ENCODE peak calls at places on chromosomes 1 and 21, in seven cellular contexts. Z is PC-3, Y is fibroblast of lung, X is neural progenitor cell, T is MM.1S, F is hepatocyte, H is PC-9. E is an unnamed sample.

GRCh38 chr1:234647245-234647644 is 37.3 kb upstream of the IRF2BP2 start:
- DNase-seq in T (peak; percentile 75), F (no peak), Y (no peak), H (no peak), X (no peak), Z (no peak), E (no peak)

GRCh38 chr1:38899560-38899959 is 18.2 kb upstream of the GJA9 start:
- DNase-seq in Z (no peak), X (no peak), Y (no peak), F (no peak), H (no peak), T (no peak), E (no peak)

GRCh38 chr1:229086091-229086490 is 184.8 kb upstream of the RAB4A start:
- DNase-seq in F (no peak), H (no peak), X (no peak), Z (no peak), T (no peak), Y (no peak), E (no peak)

GRCh38 chr1:162376754-162377153 is at the start of gene SPATA46:
- DNase-seq in Y (no peak), Z (no peak), F (no peak), T (no peak), H (no peak), X (no peak), E (no peak)

GRCh38 chr21:26437326-26438009 is 135.6 kb downstream of the CYYR1 start:
- DNase-seq in Y (peak; percentile 62), H (no peak), X (no peak), T (no peak), Z (no peak), F (no peak), E (no peak)

GRCh38 chr21:31222142-31222541 is 121.9 kb downstream of the TIAM1 start:
- DNase-seq in Y (peak; percentile 84), F (no peak), H (no peak), Z (peak; percentile 42), T (no peak), X (no peak), E (no peak)

GRCh38 chr1:230047114-230047865 is 19.7 kb upstream of the GALNT2 start:
- DNase-seq in T (no peak), H (peak; percentile 65), Y (peak; percentile 29), Z (peak; percentile 84), X (peak; percentile 60), F (no peak), E (no peak)

GRCh38 chr1:233707906-233708292 is 94.0 kb downstream of the KCNK1 start:
- DNase-seq in T (no peak), F (no peak), X (no peak), Z (no peak), H (no peak), Y (no peak), E (no peak)

GRCh38 chr1:59394706-59395417 is 98.0 kb downstream of the FGGY start:
- DNase-seq in T (no peak), Y (no peak), H (no peak), X (no peak), Z (no peak), F (no peak), E (no peak)

GRCh38 chr1:6419397-6419802 is 319 bp downstream of the HES2 start:
- DNase-seq in Y (no peak), H (no peak), Z (no peak), T (no peak), F (peak; percentile 48), X (peak; percentile 78), E (no peak)

GRCh38 chr1:243883551-243883950 is 33.5 kb upstream of the AKT3 start:
- DNase-seq in Z (peak; percentile 66), T (no peak), H (peak; percentile 48), F (no peak), Y (peak; percentile 97), X (no peak), E (no peak)

GRCh38 chr1:63794927-63795326 is 21.1 kb downstream of the ROR1 start:
- DNase-seq in Y (peak; percentile 87), X (peak; percentile 56), H (peak; percentile 40), T (no peak), Z (no peak), F (no peak), E (no peak)

GRCh38 chr1:31605908-31606427 is 11.5 kb upstream of the HCRTR1 start:
- DNase-seq in X (no peak), H (no peak), Z (no peak), F (no peak), T (peak; percentile 74), Y (peak; percentile 91), E (no peak)

GRCh38 chr1:164644268-164644667 is 85.3 kb downstream of the PBX1 start:
- DNase-seq in X (no peak), H (no peak), Y (no peak), F (no peak), T (no peak), Z (no peak), E (no peak)

GRCh38 chr1:161197560-161198205 is 1.2 kb downstream of the ADAMTS4 start:
- DNase-seq in T (no peak), H (no peak), F (no peak), Z (no peak), Y (no peak), X (no peak), E (no peak)

GRCh38 chr1:223733898-223734852 is 21.8 kb downstream of the CAPN2 start:
- DNase-seq in T (no peak), X (peak; percentile 14), Y (no peak), H (no peak), F (no peak), Z (no peak), E (no peak)

GRCh38 chr1:5936126-5936525 is 56.1 kb downstream of the NPHP4 start:
- DNase-seq in Y (no peak), T (no peak), H (no peak), Z (no peak), X (no peak), F (no peak), E (no peak)

GRCh38 chr21:34897828-34898227 is 151.3 kb downstream of the RUNX1 start:
- DNase-seq in H (no peak), Y (no peak), Z (no peak), T (no peak), X (no peak), F (no peak), E (no peak)

GRCh38 chr1:241136401-241136800 is 220.6 kb downstream of the RGS7 start:
- DNase-seq in H (no peak), X (no peak), Y (no peak), T (no peak), Z (no peak), F (no peak), E (no peak)

GRCh38 chr1:205497351-205497750 is 7.1 kb upstream of the CDK18 start:
- DNase-seq in H (no peak), Y (no peak), F (no peak), X (no peak), Z (no peak), T (no peak), E (no peak)

GRCh38 chr1:119954476-119955422 is 58.4 kb upstream of the ADAM30 start:
- DNase-seq in Y (no peak), H (no peak), F (no peak), X (no peak), T (no peak), Z (no peak), E (no peak)

GRCh38 chr1:181141431-181141910 is 53.0 kb downstream of the IER5 start:
- DNase-seq in H (peak; percentile 88), X (no peak), Z (peak; percentile 76), T (no peak), Y (peak; percentile 92), F (no peak), E (no peak)

GRCh38 chr1:204584699-204585372 is 68.6 kb downstream of the MDM4 start:
- DNase-seq in X (no peak), T (no peak), F (no peak), Z (no peak), H (no peak), Y (no peak), E (no peak)

GRCh38 chr1:10602936-10603335 is 128.2 kb downstream of the PEX14 start:
- DNase-seq in Z (no peak), H (no peak), F (no peak), T (no peak), Y (no peak), X (no peak), E (no peak)

GRCh38 chr1:114550336-114550735 is 31.1 kb downstream of the BCAS2 start:
- DNase-seq in T (no peak), Z (no peak), H (no peak), F (no peak), X (no peak), Y (no peak), E (no peak)

GRCh38 chr1:53050310-53050709 is 11.7 kb upstream of the PODN start:
- DNase-seq in H (no peak), X (no peak), T (no peak), Z (no peak), F (no peak), Y (no peak), E (no peak)
- H3K36me3 ChIP-seq in H (peaks cover 6% of the 10 kb centered on the region), X (no peaks in the 10 kb centered on the region), T (no peaks in the 10 kb centered on the region), Z (peaks cover 18% of the 10 kb centered on the region), F (no peaks in the 10 kb centered on the region), Y (peaks cover 4% of the 10 kb centered on the region), E (peaks cover 16% of the 10 kb centered on the region)

DNA sequence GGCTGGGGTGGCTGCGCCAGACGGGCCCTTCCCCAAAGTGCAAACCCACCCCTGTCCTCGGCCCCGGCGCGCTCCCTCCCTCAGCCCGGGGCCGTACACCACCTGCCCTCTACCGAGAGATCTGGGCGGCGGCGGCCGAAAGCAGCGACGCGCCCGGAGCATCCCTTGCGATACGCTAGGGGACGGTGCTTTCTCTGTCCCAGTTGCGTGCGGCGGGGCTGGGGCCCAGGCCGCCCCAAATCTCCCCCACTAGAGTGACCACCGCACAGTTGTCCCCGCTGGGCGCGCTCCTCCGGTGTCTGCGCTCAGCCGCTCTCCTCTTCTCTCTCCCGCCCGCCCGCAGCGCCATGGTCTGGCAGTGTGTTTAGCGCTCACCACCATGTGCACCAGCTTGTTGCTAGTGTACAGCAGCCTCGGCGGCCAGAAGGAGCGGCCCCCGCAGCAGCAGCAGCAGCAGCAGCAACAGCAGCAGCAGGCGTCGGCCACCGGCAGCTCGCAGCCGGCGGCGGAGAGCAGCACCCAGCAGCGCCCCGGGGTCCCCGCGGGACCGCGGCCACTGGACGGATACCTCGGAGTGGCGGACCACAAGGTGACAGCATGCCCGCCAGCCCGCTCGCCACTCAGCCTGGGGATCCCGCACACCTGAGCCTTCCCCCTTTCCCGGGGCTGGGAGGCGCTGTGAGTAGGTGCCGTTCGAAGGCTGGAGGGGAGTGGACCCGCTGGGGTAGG is 1.0 kb downstream of the ST6GALNAC5 start:
- DNase-seq in Y (peak; percentile 60), X (peak; percentile 90), Z (peak; percentile 13), H (no peak), T (peak; percentile 29), F (peak; percentile 56), E (no peak)
- TF ChIP-seq EZH2 in Y (no peak), X (peak; percentile 50), Z (peak; percentile 61), H (no peak), T (no peak), F (peak; percentile 41), E (no peak)

DNA sequence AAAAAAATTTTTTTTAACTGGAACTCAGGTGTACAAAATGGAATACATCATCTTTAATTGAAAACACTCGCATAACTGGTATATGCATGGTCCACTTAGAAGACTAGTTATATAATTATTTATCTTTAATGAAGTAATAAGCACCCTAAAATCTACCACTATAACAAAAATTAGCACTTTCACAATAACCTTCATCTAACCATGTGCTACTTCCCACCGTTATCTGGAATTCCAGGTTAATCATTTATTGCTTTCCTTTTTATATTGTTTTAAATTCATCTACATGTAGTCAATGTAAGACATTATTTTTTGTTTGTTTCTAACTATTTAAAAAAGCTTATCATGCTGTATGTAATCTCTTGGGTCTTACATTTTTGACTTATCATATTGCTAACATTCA is 39.0 kb downstream of the GDAP2 start:
- DNase-seq in Y (no peak), Z (no peak), F (no peak), T (no peak), X (no peak), H (no peak), E (no peak)
- H3K9me3 ChIP-seq in Y (no peaks in the 10 kb centered on the region), Z (no peaks in the 10 kb centered on the region), F (no peaks in the 10 kb centered on the region), T (no peaks in the 10 kb centered on the region), X (no peaks in the 10 kb centered on the region), H (no peaks in the 10 kb centered on the region), E (no peaks in the 10 kb centered on the region)

GRCh38 chr21:44038063-44038462 is 26.0 kb downstream of the TRAPPC10 start:
- DNase-seq in H (no peak), T (no peak), X (no peak), Z (no peak), F (no peak), Y (no peak), E (no peak)
- H3K36me3 ChIP-seq in H (no peaks in the 10 kb centered on the region), T (peaks cover 26% of the 10 kb centered on the region), X (no peaks in the 10 kb centered on the region), Z (peaks cover 25% of the 10 kb centered on the region), F (no peaks in the 10 kb centered on the region), Y (peaks cover 5% of the 10 kb centered on the region), E (peaks cover 21% of the 10 kb centered on the region)